ENCODE peak calls at places on chromosome 19, in nine cellular contexts. A is left ventricle myocardium inferior; U is Peyer's patch; V is IMR-90; Z is CD8-positive, alpha-beta T cell; K is OCI-LY7; C is heart left ventricle; B is A673; Q is stomach. G is an unnamed sample. For H3K36me3, the result is how much of the 10 kb centered on the place peaks cover.

GRCh38 chr19:566403-566802 is 6.0 kb upstream of the BSG start:
- DNase-seq in A (no peak), U (no peak), V (peak), Z (no peak), K (no peak), C (peak), B (peak), Q (no peak), G (no peak)

GRCh38 chr19:54674021-54674617 is 11.3 kb downstream of the LILRB4 start:
- DNase-seq in A (no peak), U (no peak), V (no peak), Z (no peak), K (peak), C (no peak), B (peak), Q (no peak), G (no peak)

GRCh38 chr19:3278749-3279148 is 54.3 kb downstream of the CELF5 start:
- DNase-seq in A (no peak), U (no peak), V (no peak), Z (no peak), K (no peak), C (no peak), B (no peak), Q (no peak), G (no peak)

GRCh38 chr19:57002765-57003164 is 117.0 kb upstream of the USP29 start:
- DNase-seq in A (no peak), U (no peak), V (no peak), Z (no peak), K (no peak), C (no peak), B (no peak), Q (no peak), G (no peak)

GRCh38 chr19:34662919-34663318 is 14.0 kb downstream of the SCGB2B2 start:
- DNase-seq in A (no peak), U (no peak), V (no peak), Z (peak), K (peak), C (no peak), B (peak), Q (no peak), G (no peak)

GRCh38 chr19:15199652-15200574 is 882 bp downstream of the NOTCH3 start:
- DNase-seq in A (no peak), U (no peak), V (peak), Z (no peak), K (no peak), C (no peak), B (no peak), Q (no peak), G (no peak)

GRCh38 chr19:1819211-1819975 is 7.3 kb upstream of the ATP8B3 start:
- DNase-seq in A (peak), U (no peak), V (no peak), Z (no peak), K (no peak), C (no peak), B (no peak), Q (no peak), G (no peak)

GRCh38 chr19:19539738-19540703 is 2.0 kb downstream of the CILP2 start:
- DNase-seq in A (peak), U (peak), V (peak), Z (peak), K (peak), C (peak), B (peak), Q (peak), G (peak)

GRCh38 chr19:3580156-3580955 is 4.9 kb upstream of the GIPC3 start:
- DNase-seq in A (no peak), U (no peak), V (peak), Z (no peak), K (no peak), C (no peak), B (no peak), Q (no peak), G (peak)

GRCh38 chr19:47471733-47472457 is at the start of gene SLC8A2:
- DNase-seq in A (peak), U (no peak), V (peak), Z (peak), K (peak), C (peak), B (peak), Q (peak), G (peak)

GRCh38 chr19:48627211-48627864 is 8.0 kb downstream of the SPHK2 start:
- DNase-seq in A (no peak), U (peak), V (no peak), Z (no peak), K (no peak), C (no peak), B (no peak), Q (no peak), G (peak)

GRCh38 chr19:4350726-4351125 is 7.4 kb downstream of the MPND start:
- DNase-seq in A (no peak), U (no peak), V (no peak), Z (no peak), K (no peak), C (no peak), B (no peak), Q (no peak), G (no peak)

GRCh38 chr19:46716672-46717033 is 261 bp downstream of the PRKD2 start:
- DNase-seq in A (no peak), U (no peak), V (no peak), Z (no peak), K (no peak), C (no peak), B (no peak), Q (no peak), G (no peak)

GRCh38 chr19:17579523-17580244 is 24.2 kb downstream of the COLGALT1 start:
- DNase-seq in A (peak), U (peak), V (peak), Z (no peak), K (peak), C (peak), B (peak), Q (no peak), G (peak)

GRCh38 chr19:41997851-41998229 is 3.8 kb upstream of the ATP1A3 start:
- DNase-seq in A (no peak), U (no peak), V (no peak), Z (no peak), K (peak), C (no peak), B (peak), Q (no peak), G (no peak)

GRCh38 chr19:50801107-50801506 is 10.9 kb downstream of the ACP4 start:
- DNase-seq in A (no peak), U (no peak), V (no peak), Z (no peak), K (no peak), C (no peak), B (no peak), Q (no peak), G (no peak)

GRCh38 chr19:58558066-58558622 is at the start of gene UBE2M:
- DNase-seq in A (peak), U (no peak), V (no peak), Z (peak), K (peak), C (peak), B (no peak), Q (peak), G (peak)

GRCh38 chr19:27777726-27778125 is 1435.2 kb downstream of the UQCRFS1 start:
- DNase-seq in A (no peak), U (no peak), V (no peak), Z (no peak), K (peak), C (no peak), B (no peak), Q (no peak), G (no peak)
- TF ChIP-seq CTCF in A (peak), U (no peak), V (no peak), Z (no peak), K (peak), C (no peak), B (peak), Q (no peak), G (no peak)

GRCh38 chr19:40671404-40671803 is 19.0 kb downstream of the NUMBL start:
- DNase-seq in A (peak), U (no peak), V (no peak), Z (no peak), K (no peak), C (peak), B (no peak), Q (no peak), G (no peak)

GRCh38 chr19:40668991-40669614 is 21.3 kb downstream of the NUMBL start:
- DNase-seq in A (no peak), U (no peak), V (no peak), Z (no peak), K (no peak), C (no peak), B (no peak), Q (no peak), G (no peak)

GRCh38 chr19:40666803-40667438 is 23.5 kb downstream of the NUMBL start:
- DNase-seq in A (peak), U (no peak), V (no peak), Z (no peak), K (no peak), C (no peak), B (no peak), Q (no peak), G (no peak)

GRCh38 chr19:40663712-40664692 is 26.4 kb downstream of the NUMBL start:
- DNase-seq in A (peak), U (no peak), V (peak), Z (no peak), K (no peak), C (no peak), B (no peak), Q (no peak), G (no peak)

GRCh38 chr19:40667602-40668001 is 22.8 kb downstream of the NUMBL start:
- DNase-seq in A (peak), U (no peak), V (no peak), Z (no peak), K (no peak), C (no peak), B (no peak), Q (no peak), G (no peak)
- H3K36me3 ChIP-seq in A (half or more), U (under half), V (half or more), Z (under half), K (under half), C (half or more), B (under half), Q (half or more), G (under half)

DNA sequence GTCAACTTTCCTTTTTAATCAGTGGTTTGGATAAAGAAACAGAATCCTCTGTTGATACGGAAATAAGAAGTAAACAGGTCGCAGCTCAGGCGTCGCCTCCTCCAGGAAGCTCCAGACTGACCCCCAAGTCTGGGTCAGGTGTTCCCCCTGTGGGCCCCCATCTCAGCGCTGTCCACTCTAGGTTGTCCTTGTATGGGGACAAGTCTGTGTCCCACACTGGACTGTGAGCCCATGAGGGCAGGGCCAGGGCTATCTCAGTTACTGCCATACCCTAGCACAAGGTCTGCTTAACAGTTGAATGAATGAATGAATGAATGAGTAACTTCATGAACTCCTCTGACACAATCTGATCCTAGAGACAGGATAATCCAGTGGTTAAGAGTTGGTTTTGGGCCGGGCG is 7.5 kb downstream of the CLASRP start:
- DNase-seq in A (no peak), U (no peak), V (no peak), Z (no peak), K (no peak), C (no peak), B (no peak), Q (no peak), G (no peak)
- H3K4me3 ChIP-seq in A (no peak), U (no peak), V (no peak), Z (no peak), K (peak), C (no peak), B (no peak), Q (no peak), G (no peak)

GRCh38 chr19:8657869-8658268 is 27.4 kb downstream of the NFILZ start:
- DNase-seq in A (no peak), U (no peak), V (no peak), Z (no peak), K (no peak), C (no peak), B (no peak), Q (no peak), G (no peak)

GRCh38 chr19:8655340-8655709 is 24.9 kb downstream of the NFILZ start:
- DNase-seq in A (no peak), U (no peak), V (no peak), Z (peak), K (peak), C (no peak), B (no peak), Q (no peak), G (no peak)

GRCh38 chr19:8659905-8660304 is 29.5 kb downstream of the NFILZ start:
- DNase-seq in A (no peak), U (no peak), V (no peak), Z (no peak), K (no peak), C (no peak), B (no peak), Q (no peak), G (no peak)

DNA sequence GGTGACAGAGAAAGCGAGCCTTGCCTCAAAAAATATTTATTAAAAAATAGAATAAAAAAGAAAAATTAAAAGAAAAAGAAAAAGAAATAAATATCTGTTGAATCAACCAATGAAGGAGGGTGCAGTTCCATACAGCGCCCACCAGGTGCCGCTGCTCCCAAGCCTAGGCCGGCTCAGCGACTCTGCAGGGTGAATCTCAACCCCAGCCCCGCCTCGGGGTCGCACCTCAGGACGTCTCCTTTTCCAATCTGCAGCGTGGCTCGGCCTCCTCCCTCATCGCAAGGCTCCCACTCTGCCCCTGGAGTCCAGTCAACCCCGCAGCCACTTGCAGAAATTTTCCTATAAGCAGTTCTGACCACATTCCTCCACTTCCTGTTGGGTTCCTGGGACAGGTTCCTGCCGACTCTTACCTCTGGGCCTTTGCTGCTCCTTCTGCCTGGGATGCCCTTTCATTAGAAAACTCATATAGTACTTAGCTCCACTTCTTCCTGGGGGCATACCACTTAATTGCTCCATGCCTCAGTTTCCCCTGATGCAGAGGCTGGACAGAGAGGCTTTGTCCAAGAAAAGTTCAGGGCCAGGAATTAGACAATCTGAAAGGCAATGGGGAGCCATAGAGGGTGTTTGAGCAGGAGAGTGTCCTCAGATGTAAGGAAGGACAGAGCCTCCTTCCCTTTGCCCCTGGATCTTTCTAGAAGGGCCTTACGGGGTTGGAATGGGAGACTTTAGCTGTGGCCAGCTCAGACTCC is 24.3 kb downstream of the NFILZ start:
- DNase-seq in A (peak), U (peak), V (peak), Z (peak), K (peak), C (peak), B (peak), Q (peak), G (peak)
- TF ChIP-seq CTCF in A (peak), U (peak), V (peak), Z (peak), K (peak), C (peak), B (peak), Q (peak), G (peak)

G was measured in mucosa of descending colon.